ENCODE peak calls at places on chromosomes 13 and 19, in nine cellular contexts. Z, O, F, X, C, I, E, R and V are unnamed samples.

GRCh38 chr19:36847968-36848367 is 2.7 kb upstream of the ZNF345 start:
- DNase-seq in Z (no peak), O (no peak), F (no peak), X (no peak), C (no peak), I (no peak), E (no peak), R (no peak), V (no peak)

GRCh38 chr13:94163535-94163934 is 315.9 kb downstream of the DCT start:
- DNase-seq in Z (no peak), O (no peak), F (no peak), X (no peak), C (no peak), I (no peak), E (no peak), R (no peak), V (no peak)

GRCh38 chr13:92967923-92968322 is 258.7 kb upstream of the GPC6 start:
- DNase-seq in Z (no peak), O (no peak), F (no peak), X (peak), C (peak), I (no peak), E (no peak), R (no peak), V (no peak)

GRCh38 chr19:55485439-55486011 is 537 bp downstream of the NAT14 start:
- DNase-seq in Z (no peak), O (no peak), F (no peak), X (no peak), C (no peak), I (no peak), E (no peak), R (no peak), V (no peak)

GRCh38 chr19:5268801-5269200 is 71.8 kb downstream of the PTPRS start:
- DNase-seq in Z (no peak), O (no peak), F (no peak), X (no peak), C (no peak), I (no peak), E (no peak), R (no peak), V (no peak)

GRCh38 chr13:59201836-59202235 is 961.9 kb downstream of the DIAPH3 start:
- DNase-seq in Z (no peak), O (no peak), F (no peak), X (no peak), C (peak), I (no peak), E (no peak), R (no peak), V (no peak)

GRCh38 chr13:99314640-99315176 is 7.5 kb upstream of the GPR183 start:
- DNase-seq in Z (no peak), O (no peak), F (peak), X (no peak), C (peak), I (no peak), E (no peak), R (no peak), V (no peak)

GRCh38 chr13:35552172-35552844 is 75.8 kb upstream of the MAB21L1 start:
- DNase-seq in Z (no peak), O (no peak), F (peak), X (peak), C (peak), I (no peak), E (no peak), R (no peak), V (no peak)

GRCh38 chr13:111956261-111957151 is 110.4 kb upstream of the SOX1 start:
- DNase-seq in Z (peak), O (no peak), F (no peak), X (no peak), C (no peak), I (peak), E (no peak), R (no peak), V (no peak)

GRCh38 chr19:49557641-49558325 is 22.6 kb downstream of the NOSIP start:
- DNase-seq in Z (no peak), O (no peak), F (no peak), X (no peak), C (no peak), I (no peak), E (no peak), R (no peak), V (no peak)

GRCh38 chr13:51818771-51819511 is 15.0 kb upstream of the DHRS12 start:
- DNase-seq in Z (peak), O (no peak), F (no peak), X (no peak), C (peak), I (no peak), E (peak), R (no peak), V (no peak)

GRCh38 chr13:99658266-99658991 is 157.2 kb downstream of the TM9SF2 start:
- DNase-seq in Z (peak), O (peak), F (peak), X (peak), C (peak), I (peak), E (no peak), R (no peak), V (peak)

GRCh38 chr13:60645552-60646138 is 248.6 kb downstream of the TDRD3 start:
- DNase-seq in Z (no peak), O (no peak), F (no peak), X (peak), C (no peak), I (no peak), E (no peak), R (no peak), V (no peak)

GRCh38 chr13:75550159-75550567 is 572 bp downstream of the UCHL3 start:
- DNase-seq in Z (no peak), O (peak), F (peak), X (peak), C (peak), I (no peak), E (peak), R (peak), V (no peak)

GRCh38 chr19:51271015-51271600 is 20.2 kb downstream of the SIGLECL1 start:
- DNase-seq in Z (no peak), O (no peak), F (no peak), X (no peak), C (no peak), I (peak), E (no peak), R (no peak), V (no peak)

GRCh38 chr13:76271728-76272232 is 614.4 kb downstream of the KCTD12 start:
- DNase-seq in Z (no peak), O (no peak), F (no peak), X (no peak), C (no peak), I (no peak), E (no peak), R (no peak), V (no peak)

GRCh38 chr13:23020246-23020843 is 160.4 kb upstream of the SGCG start:
- DNase-seq in Z (peak), O (peak), F (peak), X (peak), C (peak), I (no peak), E (no peak), R (peak), V (peak)

GRCh38 chr19:46474211-46474610 is 2.8 kb upstream of the PNMA8A start:
- DNase-seq in Z (no peak), O (no peak), F (no peak), X (no peak), C (no peak), I (no peak), E (no peak), R (no peak), V (no peak)

GRCh38 chr13:64471916-64472315 is 2758.2 kb downstream of the PCDH9 start:
- DNase-seq in Z (no peak), O (no peak), F (peak), X (peak), C (peak), I (no peak), E (peak), R (no peak), V (no peak)

GRCh38 chr13:108220042-108220441 is 1.9 kb downstream of the ABHD13 start:
- DNase-seq in Z (peak), O (no peak), F (no peak), X (peak), C (no peak), I (no peak), E (no peak), R (peak), V (no peak)

GRCh38 chr13:44273991-44274810 is 99.4 kb upstream of the SERP2 start:
- DNase-seq in Z (no peak), O (peak), F (peak), X (peak), C (peak), I (no peak), E (peak), R (no peak), V (no peak)

GRCh38 chr19:46620716-46621115 is 4.2 kb downstream of the PTGIR start:
- DNase-seq in Z (no peak), O (no peak), F (peak), X (no peak), C (peak), I (no peak), E (no peak), R (no peak), V (no peak)

GRCh38 chr13:94232956-94233355 is 246.5 kb downstream of the DCT start:
- DNase-seq in Z (no peak), O (no peak), F (no peak), X (no peak), C (peak), I (no peak), E (no peak), R (no peak), V (no peak)

GRCh38 chr19:2529473-2529918 is 53.6 kb downstream of the GADD45B start:
- DNase-seq in Z (no peak), O (peak), F (peak), X (peak), C (peak), I (no peak), E (no peak), R (no peak), V (peak)

GRCh38 chr19:17503240-17503639 is 8.2 kb upstream of the PGLS start:
- DNase-seq in Z (no peak), O (no peak), F (no peak), X (no peak), C (no peak), I (no peak), E (no peak), R (no peak), V (no peak)

GRCh38 chr13:37561031-37561430 is 37.5 kb downstream of the POSTN start:
- DNase-seq in Z (no peak), O (no peak), F (no peak), X (no peak), C (no peak), I (no peak), E (no peak), R (no peak), V (no peak)

GRCh38 chr19:49133621-49134454 is 14.5 kb downstream of the PPFIA3 start:
- DNase-seq in Z (peak), O (peak), F (no peak), X (no peak), C (peak), I (no peak), E (no peak), R (peak), V (no peak)

GRCh38 chr13:40102854-40103253 is 447.4 kb downstream of the COG6 start:
- DNase-seq in Z (peak), O (peak), F (no peak), X (peak), C (peak), I (no peak), E (peak), R (no peak), V (no peak)

GRCh38 chr13:113539176-113539575 is 45.4 kb upstream of the TFDP1 start:
- DNase-seq in Z (no peak), O (no peak), F (no peak), X (no peak), C (no peak), I (no peak), E (no peak), R (no peak), V (no peak)

GRCh38 chr19:55492362-55492944 is 4.2 kb downstream of the SSC5D start:
- DNase-seq in Z (no peak), O (no peak), F (no peak), X (no peak), C (no peak), I (no peak), E (no peak), R (no peak), V (no peak)

GRCh38 chr19:14021474-14021873 is 6.5 kb upstream of the RLN3 start:
- DNase-seq in Z (no peak), O (no peak), F (no peak), X (no peak), C (no peak), I (no peak), E (no peak), R (no peak), V (no peak)

DNA sequence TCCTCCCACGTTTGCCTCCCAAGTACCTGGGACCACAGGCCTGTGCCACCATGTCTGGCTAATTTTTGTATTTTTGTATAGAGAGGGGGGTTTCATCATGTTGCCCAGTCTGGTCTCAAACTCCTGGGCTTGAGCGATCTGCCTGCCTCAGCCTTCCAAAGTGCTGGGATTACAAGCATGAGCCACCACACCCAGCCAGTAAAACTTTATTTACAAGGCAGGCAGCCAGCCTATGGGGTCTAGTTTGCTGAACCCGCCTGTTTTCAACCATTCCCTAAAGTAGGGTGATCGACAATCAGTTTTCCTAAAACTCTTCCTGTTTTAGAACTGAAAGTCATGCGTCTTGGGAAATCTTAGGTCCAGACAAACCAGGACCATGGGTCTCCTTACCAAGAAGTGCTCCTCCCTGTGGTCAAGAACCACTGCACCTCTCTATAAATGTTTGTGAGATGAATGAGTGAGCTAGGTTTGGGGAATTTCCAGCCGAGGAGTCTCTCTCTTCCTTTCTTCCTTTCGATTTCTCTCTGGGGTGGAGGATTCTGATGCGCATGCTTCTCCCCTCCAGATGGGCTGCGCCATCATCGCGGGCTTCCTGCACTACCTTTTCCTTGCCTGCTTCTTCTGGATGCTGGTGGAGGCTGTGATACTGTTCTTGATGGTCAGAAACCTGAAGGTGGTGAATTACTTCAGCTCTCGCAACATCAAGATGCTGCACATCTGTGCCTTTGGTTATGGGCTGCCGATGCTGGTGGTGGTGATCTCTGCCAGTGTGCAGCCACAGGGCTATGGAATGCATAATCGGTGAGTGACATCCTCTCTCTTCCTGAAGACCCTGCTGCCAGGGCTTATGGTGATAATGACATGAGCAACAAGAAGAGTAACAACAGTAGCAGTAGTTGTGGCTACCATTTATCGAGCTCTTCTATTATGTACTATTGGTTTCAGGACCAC is 38.7 kb downstream of the ADGRE1 start:
- DNase-seq in Z (no peak), O (no peak), F (no peak), X (peak), C (no peak), I (no peak), E (no peak), R (no peak), V (no peak)
- TF ChIP-seq CTCF in Z (no peak), O (no peak), F (peak), X (peak), C (no peak), I (no peak), E (no peak), R (no peak), V (no peak)

DNA sequence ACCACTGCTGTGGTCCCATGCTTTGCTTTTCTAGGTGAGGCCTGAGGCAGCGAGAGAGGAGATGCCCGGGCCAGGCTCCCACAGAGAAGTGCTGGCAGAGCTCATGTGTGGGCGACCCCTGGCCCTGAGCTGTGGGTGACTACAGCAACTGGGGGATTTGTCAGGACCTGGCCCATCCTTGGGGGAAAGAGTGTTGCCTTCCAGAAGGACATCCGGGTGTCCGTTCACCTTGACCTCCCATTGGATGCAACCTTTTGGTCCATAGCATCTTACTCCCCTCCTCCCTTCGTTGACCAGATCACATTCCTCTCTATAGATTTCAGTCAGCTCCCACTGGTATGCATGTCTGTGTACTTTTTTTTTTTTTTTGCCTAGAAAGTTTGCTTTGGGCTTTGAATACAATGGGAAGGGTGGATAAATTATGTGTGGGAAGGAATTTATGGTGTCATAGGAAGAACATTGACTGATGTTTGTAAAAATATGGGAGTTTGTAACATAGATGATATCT is 84.2 kb upstream of the RNF113B start:
- DNase-seq in Z (no peak), O (no peak), F (no peak), X (no peak), C (no peak), I (no peak), E (no peak), R (no peak), V (no peak)
- TF ChIP-seq CTCF in Z (no peak), O (no peak), F (no peak), X (no peak), C (no peak), I (no peak), E (no peak), R (no peak), V (no peak)

GRCh38 chr19:38555200-38555599 is 62.6 kb downstream of the MAP4K1 start:
- DNase-seq in Z (no peak), O (no peak), F (no peak), X (no peak), C (no peak), I (no peak), E (no peak), R (no peak), V (no peak)

GRCh38 chr19:38554676-38555141 is 63.0 kb downstream of the MAP4K1 start:
- DNase-seq in Z (no peak), O (no peak), F (no peak), X (no peak), C (no peak), I (no peak), E (no peak), R (no peak), V (no peak)

GRCh38 chr19:38557205-38557799 is 60.5 kb downstream of the MAP4K1 start:
- DNase-seq in Z (peak), O (peak), F (no peak), X (peak), C (no peak), I (no peak), E (no peak), R (no peak), V (no peak)

GRCh38 chr19:38559428-38560401 is 58.0 kb downstream of the MAP4K1 start:
- DNase-seq in Z (no peak), O (no peak), F (peak), X (no peak), C (no peak), I (no peak), E (no peak), R (no peak), V (no peak)

GRCh38 chr19:38556521-38557174 is 61.1 kb downstream of the MAP4K1 start:
- DNase-seq in Z (no peak), O (peak), F (peak), X (no peak), C (peak), I (no peak), E (no peak), R (no peak), V (no peak)
- TF ChIP-seq CTCF in Z (no peak), O (no peak), F (peak), X (no peak), C (peak), I (no peak), E (peak), R (no peak), V (no peak)

GRCh38 chr19:12555456-12555930 is 4.2 kb upstream of the ZNF564 start:
- DNase-seq in Z (no peak), O (no peak), F (no peak), X (no peak), C (no peak), I (no peak), E (no peak), R (no peak), V (no peak)
- TF ChIP-seq CTCF in Z (no peak), O (no peak), F (no peak), X (no peak), C (peak), I (no peak), E (no peak), R (no peak), V (no peak)

DNA sequence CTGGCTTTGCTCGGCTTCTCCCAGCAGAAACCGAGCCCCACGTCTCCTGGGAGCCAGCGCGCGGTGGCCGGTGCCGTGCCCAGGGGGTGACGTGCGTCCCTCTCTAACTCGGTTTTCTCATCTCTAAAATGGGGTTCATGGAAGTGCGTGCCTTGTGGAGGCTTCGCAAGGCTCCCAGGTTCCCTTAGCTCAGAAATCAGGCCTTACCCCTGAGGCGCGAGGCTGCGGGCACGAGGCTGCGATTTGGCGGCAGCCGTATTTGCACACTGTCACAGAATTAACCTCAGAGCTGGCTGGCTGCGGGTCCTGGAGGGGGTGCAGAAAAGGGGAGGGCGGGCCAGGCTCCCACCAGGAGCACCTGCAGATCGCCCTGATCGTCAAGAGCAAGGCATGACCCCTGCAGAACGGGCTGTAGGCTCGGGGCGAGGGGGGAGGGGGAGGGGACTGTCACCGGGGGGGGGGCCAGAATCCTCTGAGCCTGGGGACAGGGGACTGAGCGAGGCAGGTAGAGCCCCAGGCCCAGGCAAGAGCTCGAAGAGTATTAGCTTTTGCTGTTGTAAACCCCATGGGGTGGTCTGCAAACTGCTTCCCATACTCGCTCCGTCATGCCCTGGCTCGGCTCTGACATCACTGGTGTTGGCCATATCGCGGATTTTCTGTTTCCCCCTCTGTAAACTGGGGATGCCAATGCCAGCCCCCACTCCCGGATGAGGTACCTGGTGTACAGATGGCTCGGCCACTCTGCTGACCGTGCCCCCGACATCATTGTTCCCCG is 62.2 kb downstream of the CCNE1 start:
- DNase-seq in Z (no peak), O (no peak), F (no peak), X (no peak), C (no peak), I (no peak), E (no peak), R (no peak), V (no peak)
- TF ChIP-seq CTCF in Z (no peak), O (no peak), F (peak), X (peak), C (peak), I (no peak), E (no peak), R (no peak), V (no peak)

DNA sequence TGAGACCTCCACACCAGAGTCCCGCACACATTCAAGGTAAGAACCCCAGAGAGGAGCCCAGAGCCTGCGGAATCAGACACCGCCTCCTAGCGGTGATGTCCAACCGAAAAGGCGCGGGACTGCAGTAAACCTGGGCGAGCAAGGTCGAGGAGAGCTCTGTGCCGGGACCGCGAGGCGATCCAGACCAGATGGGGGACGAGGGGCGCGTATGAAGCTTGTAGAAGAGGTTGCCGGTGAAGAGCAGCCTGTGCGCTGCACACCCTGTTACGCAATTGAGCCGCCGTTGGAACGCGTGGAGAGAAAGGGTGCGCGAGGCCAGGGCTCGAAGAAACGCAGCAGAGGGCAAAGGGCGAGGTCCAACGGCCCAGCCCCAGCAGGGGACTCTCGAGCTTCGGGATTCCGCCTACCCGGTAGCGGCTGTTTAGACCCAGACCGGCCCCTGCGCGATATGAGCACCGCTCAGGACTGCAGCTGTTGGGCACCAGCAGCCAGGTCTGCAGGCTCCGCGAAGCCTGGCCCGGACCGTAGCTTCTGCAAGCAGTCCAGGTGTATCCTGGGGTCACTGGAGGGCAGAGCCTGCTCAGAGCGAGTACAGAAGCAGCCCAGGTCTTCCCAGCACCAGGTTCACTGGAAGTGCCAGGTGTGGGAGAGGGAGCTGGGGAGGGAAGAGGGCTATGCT is 65.9 kb upstream of the ZNF599 start:
- DNase-seq in Z (peak), O (no peak), F (no peak), X (no peak), C (peak), I (peak), E (no peak), R (peak), V (no peak)
- TF ChIP-seq CTCF in Z (no peak), O (no peak), F (peak), X (no peak), C (peak), I (no peak), E (peak), R (peak), V (peak)